ENCODE peak calls at places on chromosomes 6 and 20, in four cellular contexts. F is lower lobe of right lung, O is neural crest cell, I is GM10248. U is an unnamed sample.

GRCh38 chr6:42007753-42008528 is 42.4 kb upstream of the TAF8 start:
- DNase-seq in F (no peak), O (no peak), I (no peak), U (no peak)

GRCh38 chr20:10665027-10665561 is 8.7 kb downstream of the JAG1 start:
- DNase-seq in F (no peak), O (no peak), I (no peak), U (no peak)

GRCh38 chr6:43972179-43972914 is 154.9 kb downstream of the MRPL14 start:
- DNase-seq in F (no peak), O (no peak), I (no peak), U (no peak)

GRCh38 chr20:61500791-61501321 is 248.8 kb downstream of the CDH4 start:
- DNase-seq in F (no peak), O (no peak), I (no peak), U (no peak)

GRCh38 chr20:49216991-49217578 is 2.1 kb upstream of the DDX27 start:
- DNase-seq in F (peak), O (peak), I (peak), U (peak)

GRCh38 chr6:107082045-107082444 is 33.3 kb downstream of the BEND3 start:
- DNase-seq in F (no peak), O (no peak), I (no peak), U (no peak)

GRCh38 chr6:110708295-110708965 is 106.8 kb downstream of the CDK19 start:
- DNase-seq in F (no peak), O (no peak), I (no peak), U (no peak)

GRCh38 chr6:14144678-14145113 is 27.1 kb downstream of the CD83 start:
- DNase-seq in F (peak), O (peak), I (peak), U (peak)

GRCh38 chr20:37237656-37238055 is 24.0 kb downstream of the GHRH start:
- DNase-seq in F (no peak), O (no peak), I (no peak), U (no peak)

GRCh38 chr6:3041606-3042005 is 26.7 kb upstream of the RIPK1 start:
- DNase-seq in F (no peak), O (no peak), I (no peak), U (no peak)

GRCh38 chr6:298233-299049 is 6.2 kb downstream of the DUSP22 start:
- DNase-seq in F (no peak), O (no peak), I (no peak), U (peak)

GRCh38 chr6:33208089-33208967 is at the start of gene RING1:
- DNase-seq in F (peak), O (peak), I (peak), U (peak)

GRCh38 chr20:17565164-17565845 is 4.6 kb upstream of the DSTN start:
- DNase-seq in F (no peak), O (no peak), I (no peak), U (no peak)

GRCh38 chr20:32605167-32605656 is 20.1 kb upstream of the NOL4L start:
- DNase-seq in F (no peak), O (no peak), I (no peak), U (no peak)

GRCh38 chr6:78513856-78514255 is 353.5 kb upstream of the IRAK1BP1 start:
- DNase-seq in F (no peak), O (no peak), I (peak), U (no peak)
- TF ChIP-seq CTCF in F (no peak), O (peak), I (no peak), U (peak)

GRCh38 chr6:56767892-56768531 is 125.3 kb upstream of the DST start:
- DNase-seq in F (no peak), O (no peak), I (no peak), U (no peak)
- TF ChIP-seq CTCF in F (no peak), O (no peak), I (no peak), U (peak)

GRCh38 chr20:5316188-5317158 is at the start of gene PROKR2:
- DNase-seq in F (peak), O (peak), I (peak), U (peak)
- TF ChIP-seq CTCF in F (no peak), O (peak), I (no peak), U (no peak)

DNA sequence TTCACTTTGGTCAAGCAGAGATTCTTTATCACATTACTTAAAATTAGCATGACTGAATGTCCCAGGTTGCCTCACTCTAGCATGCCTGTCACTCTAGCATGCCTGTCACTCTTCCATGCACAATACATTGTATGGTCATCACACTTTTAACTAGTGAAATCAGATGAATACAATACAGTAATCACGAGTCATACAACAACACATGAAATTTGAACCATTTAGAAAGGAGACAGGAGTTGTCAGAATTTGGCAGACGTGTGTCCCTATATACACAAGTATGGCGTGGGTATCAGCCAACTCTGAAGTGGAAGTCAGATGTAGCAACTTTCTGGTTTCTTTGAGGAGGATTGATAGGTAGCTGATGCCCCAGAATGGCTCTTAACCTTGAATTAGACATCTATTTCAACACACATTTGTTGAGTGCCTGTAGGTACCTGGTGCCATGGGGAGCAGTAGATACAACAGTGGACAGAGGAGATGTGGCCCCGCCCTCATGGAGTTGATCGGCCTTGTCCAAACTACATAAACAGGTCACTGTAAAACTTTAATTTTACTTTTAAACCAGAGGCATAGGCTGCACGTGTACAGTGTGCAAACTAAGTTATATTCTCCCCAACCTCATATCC is 116.1 kb upstream of the TIAM2 start:
- DNase-seq in F (no peak), O (no peak), I (no peak), U (no peak)
- TF ChIP-seq CTCF in F (no peak), O (no peak), I (no peak), U (no peak)

GRCh38 chr6:166443166-166443565 is 60.4 kb upstream of the MPC1 start:
- DNase-seq in F (no peak), O (no peak), I (no peak), U (no peak)
- TF ChIP-seq CTCF in F (no peak), O (no peak), I (no peak), U (no peak)

GRCh38 chr6:105364243-105364642 is 38.6 kb downstream of the PREP start:
- DNase-seq in F (no peak), O (no peak), I (no peak), U (no peak)
- TF ChIP-seq CTCF in F (no peak), O (no peak), I (no peak), U (no peak)

U was measured in GM13976.